ENCODE peak calls at places on chromosomes 4 and X, in six cellular contexts. V is endothelial cell of umbilical vein, A is omental fat pad, H is cardiac muscle cell, C is H9, G is RWPE1. Y is an unnamed sample.

GRCh38 chr4:87193958-87194675 is 26.3 kb downstream of the KLHL8 start:
- DNase-seq in V (no peak), C (no peak), A (no peak), G (no peak), H (no peak), Y (no peak)

GRCh38 chr4:128068927-128069326 is 7.8 kb downstream of the LARP1B start:
- DNase-seq in A (no peak), H (no peak), V (peak), G (no peak), C (peak), Y (no peak)

GRCh38 chr4:54440394-54441223 is 211.5 kb downstream of the PDGFRA start:
- DNase-seq in H (no peak), C (no peak), V (peak), G (peak), A (no peak), Y (no peak)

GRCh38 chrX:103250977-103251376 is 4.0 kb downstream of the TCEAL8 start:
- DNase-seq in C (no peak), A (no peak), G (peak), H (no peak), V (no peak), Y (no peak)

GRCh38 chrX:74924449-74925209 is 623 bp downstream of the NEXMIF start:
- DNase-seq in A (no peak), V (peak), C (peak), G (peak), H (peak), Y (no peak)

GRCh38 chrX:154734101-154734781 is 16.6 kb downstream of the GAB3 start:
- DNase-seq in C (no peak), V (peak), G (no peak), H (no peak), A (no peak), Y (no peak)

GRCh38 chrX:129779747-129780146 is at the start of gene SASH3:
- DNase-seq in V (no peak), H (no peak), A (no peak), C (no peak), G (no peak), Y (peak)

GRCh38 chrX:123648028-123648810 is 84.6 kb downstream of the THOC2 start:
- DNase-seq in G (no peak), V (peak), A (no peak), C (peak), H (peak), Y (no peak)

GRCh38 chr4:150259861-150260567 is 181.8 kb downstream of the DCLK2 start:
- DNase-seq in C (no peak), G (no peak), H (no peak), V (no peak), A (no peak), Y (no peak)

GRCh38 chr4:21948347-21949072 is at the start of gene KCNIP4:
- DNase-seq in C (peak), H (peak), V (no peak), A (no peak), G (peak), Y (no peak)

GRCh38 chrX:23662187-23662586 is 5.1 kb upstream of the PRDX4 start:
- DNase-seq in H (no peak), A (no peak), V (no peak), C (no peak), G (no peak), Y (no peak)

GRCh38 chr4:98341309-98341708 is 80.1 kb downstream of the RAP1GDS1 start:
- DNase-seq in A (no peak), C (no peak), V (no peak), G (no peak), H (no peak), Y (no peak)

GRCh38 chr4:151486166-151486565 is 77.2 kb downstream of the FHIP1A start:
- DNase-seq in C (no peak), G (no peak), A (no peak), V (no peak), H (no peak), Y (no peak)

GRCh38 chr4:151481813-151482212 is 72.8 kb downstream of the FHIP1A start:
- DNase-seq in V (no peak), H (no peak), C (no peak), G (no peak), A (no peak), Y (no peak)

GRCh38 chr4:151485541-151486131 is 76.7 kb downstream of the FHIP1A start:
- DNase-seq in H (no peak), A (no peak), C (peak), G (no peak), V (no peak), Y (no peak)

GRCh38 chr4:151488968-151489367 is 80.0 kb downstream of the FHIP1A start:
- DNase-seq in V (no peak), G (no peak), H (no peak), A (no peak), C (no peak), Y (no peak)

DNA sequence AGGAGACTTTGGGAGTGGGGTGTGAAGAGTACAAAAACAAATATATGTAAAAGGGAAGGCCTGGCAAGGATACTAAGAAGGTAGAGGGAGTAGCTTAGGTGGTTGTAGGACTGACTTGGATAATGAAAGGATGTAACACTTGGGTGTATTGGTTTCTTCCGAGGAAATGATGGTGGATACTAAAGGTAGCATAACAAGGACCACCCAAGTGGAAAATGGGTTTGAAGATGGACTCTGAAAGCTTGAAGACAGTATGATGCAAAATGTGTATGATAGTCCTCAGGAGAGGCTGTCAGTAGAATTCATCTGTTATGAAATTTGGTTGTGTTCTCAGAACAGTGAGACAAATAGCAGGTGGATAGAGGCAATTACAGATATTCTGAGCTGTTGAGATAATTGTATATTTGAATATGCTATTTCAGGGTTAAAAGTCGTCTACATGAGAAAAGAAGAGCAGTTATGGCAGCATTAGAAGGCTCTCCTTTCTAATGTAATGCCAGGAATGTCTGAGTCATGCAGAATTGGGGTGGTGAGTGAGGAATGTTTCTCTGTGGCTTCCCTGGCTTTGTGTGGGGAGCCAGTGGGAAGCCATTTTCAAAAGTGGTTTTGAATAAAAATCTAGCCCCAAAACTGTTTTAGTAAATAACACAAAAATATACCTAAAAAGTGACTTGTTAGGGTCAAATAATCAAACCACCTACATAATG is 75.6 kb downstream of the FHIP1A start:
- DNase-seq in V (peak), C (peak), A (no peak), H (peak), G (peak), Y (no peak)
- TF ChIP-seq CTCF in V (no peak), C (no peak), A (no peak), H (no peak), G (no peak), Y (no peak)

GRCh38 chrX:131728295-131729145 is 184.6 kb downstream of the OR13H1 start:
- DNase-seq in A (peak), V (no peak), G (no peak), C (no peak), H (no peak), Y (no peak)
- TF ChIP-seq CTCF in A (no peak), V (no peak), G (no peak), C (no peak), H (no peak), Y (no peak)

DNA sequence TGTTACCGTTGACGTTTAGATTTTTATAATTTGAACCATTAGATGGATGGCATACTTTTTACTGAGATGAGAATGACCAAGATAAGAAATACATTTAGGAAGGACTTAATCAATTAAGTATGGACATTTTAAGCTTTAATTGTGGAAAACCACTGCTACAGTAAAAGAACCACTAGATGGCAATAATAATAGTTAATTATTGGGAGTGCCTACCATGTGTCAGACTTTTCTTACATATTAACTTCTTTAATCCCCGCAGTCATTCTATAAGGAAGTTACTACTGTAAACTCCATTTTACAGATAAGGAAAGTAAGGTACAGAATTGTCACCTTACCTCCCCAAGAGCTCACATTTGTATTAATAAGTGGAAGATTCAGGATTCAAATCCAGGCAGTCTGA is 48.5 kb upstream of the MYOZ2 start:
- DNase-seq in G (no peak), H (no peak), A (no peak), V (peak), C (no peak), Y (no peak)
- TF ChIP-seq CTCF in G (peak), H (peak), A (no peak), V (peak), C (no peak), Y (peak)

GRCh38 chr4:15003891-15004700 is 1.8 kb downstream of the CPEB2 start:
- DNase-seq in A (no peak), G (peak), C (peak), H (peak), V (peak), Y (peak)

GRCh38 chr4:15001248-15001824 is 945 bp upstream of the CPEB2 start:
- DNase-seq in A (peak), H (peak), G (peak), V (peak), C (no peak), Y (peak)

GRCh38 chr4:15001825-15002658 is at the start of gene CPEB2:
- DNase-seq in C (peak), A (peak), G (peak), H (peak), V (peak), Y (peak)

GRCh38 chr4:15003441-15003890 is 1.2 kb downstream of the CPEB2 start:
- DNase-seq in A (no peak), C (peak), H (peak), V (no peak), G (peak), Y (peak)

GRCh38 chr4:15002659-15003440 is 569 bp downstream of the CPEB2 start:
- DNase-seq in A (peak), G (peak), V (peak), C (peak), H (peak), Y (peak)
- TF ChIP-seq CTCF in A (no peak), G (no peak), V (no peak), C (no peak), H (no peak), Y (no peak)